ENCODE peak calls at places on chromosomes 2 and 18, in seven cellular contexts. A is Peyer's patch, W is uterus, I is GM12892, S is heart left ventricle, D is stomach, B is A549. Y is an unnamed sample.

GRCh38 chr2:147495741-147496140 is 349.1 kb upstream of the ACVR2A start:
- DNase-seq in A (no peak), W (no peak), I (no peak), S (no peak), D (no peak), B (no peak), Y (no peak)

GRCh38 chr2:86064006-86064405 is 41.7 kb downstream of the POLR1A start:
- DNase-seq in A (no peak), W (no peak), I (no peak), S (no peak), D (no peak), B (no peak), Y (no peak)

GRCh38 chr2:130380096-130380934 is 24.5 kb downstream of the PTPN18 start:
- DNase-seq in A (no peak), W (no peak), I (no peak), S (no peak), D (no peak), B (no peak), Y (no peak)

GRCh38 chr2:46365913-46366674 is 68.9 kb downstream of the EPAS1 start:
- DNase-seq in A (no peak), W (no peak), I (no peak), S (no peak), D (no peak), B (peak; percentile 27), Y (no peak)

GRCh38 chr2:168539945-168540344 is 83.9 kb downstream of the CERS6 start:
- DNase-seq in A (no peak), W (no peak), I (no peak), S (no peak), D (no peak), B (no peak), Y (no peak)

GRCh38 chr2:238344035-238344434 is 23.7 kb downstream of the TRAF3IP1 start:
- DNase-seq in A (no peak), W (no peak), I (no peak), S (no peak), D (no peak), B (no peak), Y (no peak)

GRCh38 chr2:223586261-223586660 is 15.9 kb downstream of the SCG2 start:
- DNase-seq in A (no peak), W (no peak), I (no peak), S (no peak), D (no peak), B (no peak), Y (no peak)

GRCh38 chr18:74198453-74198852 is 50.1 kb downstream of the TIMM21 start:
- DNase-seq in A (no peak), W (no peak), I (no peak), S (no peak), D (no peak), B (no peak), Y (no peak)

GRCh38 chr2:68686178-68686577 is 42.8 kb downstream of the PROKR1 start:
- DNase-seq in A (no peak), W (no peak), I (no peak), S (no peak), D (no peak), B (no peak), Y (no peak)

GRCh38 chr2:132424526-132425121 is 8.0 kb downstream of the GPR39 start:
- DNase-seq in A (no peak), W (no peak), I (no peak), S (no peak), D (no peak), B (no peak), Y (no peak)

DNA sequence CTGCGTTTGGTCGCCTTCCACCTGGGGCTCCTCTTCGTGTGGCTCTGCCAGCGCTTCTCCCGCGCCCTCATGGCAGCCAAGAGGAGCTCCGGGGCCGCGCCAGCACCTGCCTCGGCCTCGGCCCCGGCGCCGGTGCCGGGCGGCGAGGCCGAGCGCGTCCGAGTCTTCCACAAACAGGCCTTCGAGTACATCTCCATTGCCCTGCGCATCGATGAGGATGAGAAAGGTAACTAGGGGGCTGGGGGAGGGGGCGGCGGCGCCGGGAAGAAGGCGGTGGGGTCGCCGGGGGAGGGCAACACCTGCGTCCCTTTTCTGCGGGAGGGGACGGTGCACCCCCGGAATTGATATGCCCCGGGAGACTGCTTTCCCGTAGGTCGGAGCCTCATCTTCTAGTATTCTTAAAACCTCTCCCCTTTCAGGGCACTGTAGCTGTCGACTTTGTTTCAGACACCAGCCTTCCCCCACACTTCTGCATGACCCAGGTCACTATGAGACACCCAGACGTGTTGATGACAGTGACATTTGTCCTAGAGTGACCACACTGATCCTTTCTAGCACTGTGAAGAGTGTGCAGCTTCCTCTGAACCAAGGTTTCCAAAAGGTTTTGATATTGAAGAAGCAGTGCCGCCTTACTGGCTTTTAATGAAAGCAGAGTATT is 794 bp downstream of the SPAST start:
- DNase-seq in A (no peak), W (no peak), I (peak; percentile 23), S (no peak), D (no peak), B (no peak), Y (peak; percentile 27)
- TF ChIP-seq POLR2A in A (peak; percentile 51), W (no peak), I (no peak), S (no peak), D (no peak), B (no peak), Y (no peak)

DNA sequence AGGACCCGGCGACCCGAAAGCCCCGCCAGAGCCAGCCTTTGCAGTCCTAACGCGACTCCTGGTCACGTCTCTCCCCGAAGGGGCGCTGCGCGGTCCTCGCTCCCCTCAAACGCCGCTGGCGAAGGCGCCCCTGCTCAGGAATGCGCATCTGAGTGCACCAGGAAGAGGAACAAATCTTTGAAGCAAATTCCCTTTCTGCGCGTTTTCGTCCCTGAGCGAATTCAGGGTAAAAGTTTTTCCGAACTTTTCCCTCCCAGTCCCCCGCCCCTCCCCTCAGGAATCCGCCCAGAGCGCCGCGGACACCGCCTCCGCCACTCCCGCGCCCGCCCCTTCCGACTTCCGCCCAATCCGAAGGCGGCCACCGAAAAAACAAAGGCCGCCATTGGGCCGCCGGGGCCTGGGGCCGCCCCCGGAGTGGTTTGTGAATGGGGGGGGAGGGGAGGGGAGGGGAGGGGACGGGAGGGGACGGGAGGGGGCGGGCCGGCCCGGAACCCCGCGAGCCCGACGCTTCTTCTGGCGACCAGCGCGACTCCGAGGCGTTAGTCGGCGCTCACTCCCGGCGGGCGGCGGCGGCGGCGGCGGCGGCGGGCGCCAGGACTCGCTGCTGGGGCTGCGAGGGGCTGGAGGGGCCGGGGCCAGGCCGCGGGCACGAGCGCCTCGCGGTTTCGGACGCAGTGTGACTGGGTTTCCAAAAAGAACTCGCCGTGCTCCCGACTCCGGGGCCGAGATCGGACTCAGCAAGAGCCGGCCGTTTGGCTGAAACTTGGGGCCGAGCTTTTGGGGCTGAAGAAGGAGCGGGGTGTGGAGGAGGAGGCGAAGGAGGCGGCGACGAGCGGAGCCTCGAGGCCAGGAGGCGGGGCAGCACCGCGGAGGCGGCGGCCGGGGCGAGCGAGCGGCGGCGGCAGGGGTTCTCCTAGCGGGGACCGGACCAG is at the start of gene FZD7:
- DNase-seq in A (peak; percentile 96), W (peak; percentile 93), I (peak; percentile 84), S (peak; percentile 96), D (peak; percentile 91), B (peak; percentile 72), Y (peak; percentile 92)
- TF ChIP-seq POLR2A in A (peak; percentile 36), W (peak; percentile 71), I (no peak), S (peak; percentile 83), D (no peak), B (peak; percentile 55), Y (peak; percentile 97)

DNA sequence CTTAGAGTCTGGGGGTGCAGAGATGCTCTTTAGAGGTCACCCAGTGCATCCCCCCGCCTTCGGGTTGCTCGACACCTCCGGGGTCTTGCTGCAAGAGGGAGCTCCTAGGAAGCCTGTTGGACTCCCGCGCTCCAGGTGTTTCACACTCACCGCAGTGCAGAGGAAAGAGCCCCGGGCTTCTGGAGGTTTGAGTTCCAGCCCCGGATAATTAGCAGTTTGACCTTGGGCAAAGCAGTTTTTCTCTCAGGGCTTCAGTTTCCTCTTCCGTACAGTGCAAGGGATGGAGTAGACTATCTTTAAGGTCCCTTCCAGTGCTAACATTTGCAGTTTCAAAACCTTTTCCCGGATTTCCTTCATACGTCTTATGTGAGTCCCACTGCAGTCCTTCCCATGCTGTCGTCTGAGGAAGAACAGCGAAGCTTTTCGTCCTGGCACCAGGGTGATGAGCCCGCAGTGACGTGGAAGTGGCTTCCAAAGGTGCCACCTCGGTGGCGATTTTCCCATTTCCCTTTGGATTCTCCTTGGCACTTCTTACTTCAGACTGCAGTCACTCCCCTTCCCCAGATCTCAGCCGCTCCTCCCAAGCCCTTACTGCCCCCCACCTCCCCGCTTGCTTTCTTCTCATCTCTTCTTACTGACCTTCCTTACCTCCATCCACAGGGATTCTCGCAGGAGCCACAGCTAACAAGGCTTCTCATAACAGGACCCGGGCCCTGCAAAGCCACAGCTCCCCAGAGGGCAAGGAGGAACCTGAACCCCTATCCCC is 585 bp downstream of the PNKD start:
- DNase-seq in A (no peak), W (no peak), I (no peak), S (peak; percentile 39), D (no peak), B (no peak), Y (no peak)
- TF ChIP-seq POLR2A in A (no peak), W (no peak), I (no peak), S (no peak), D (no peak), B (no peak), Y (no peak)

GRCh38 chr2:677056-677949 is at the start of gene TMEM18:
- DNase-seq in A (peak; percentile 98), W (peak; percentile 97), I (peak; percentile 78), S (no peak), D (peak; percentile 98), B (peak; percentile 92), Y (peak; percentile 92)
- TF ChIP-seq POLR2A in A (peak; percentile 95), W (peak; percentile 97), I (peak; percentile 96), S (peak; percentile 86), D (no peak), B (peak; percentile 81), Y (peak; percentile 73)

DNA sequence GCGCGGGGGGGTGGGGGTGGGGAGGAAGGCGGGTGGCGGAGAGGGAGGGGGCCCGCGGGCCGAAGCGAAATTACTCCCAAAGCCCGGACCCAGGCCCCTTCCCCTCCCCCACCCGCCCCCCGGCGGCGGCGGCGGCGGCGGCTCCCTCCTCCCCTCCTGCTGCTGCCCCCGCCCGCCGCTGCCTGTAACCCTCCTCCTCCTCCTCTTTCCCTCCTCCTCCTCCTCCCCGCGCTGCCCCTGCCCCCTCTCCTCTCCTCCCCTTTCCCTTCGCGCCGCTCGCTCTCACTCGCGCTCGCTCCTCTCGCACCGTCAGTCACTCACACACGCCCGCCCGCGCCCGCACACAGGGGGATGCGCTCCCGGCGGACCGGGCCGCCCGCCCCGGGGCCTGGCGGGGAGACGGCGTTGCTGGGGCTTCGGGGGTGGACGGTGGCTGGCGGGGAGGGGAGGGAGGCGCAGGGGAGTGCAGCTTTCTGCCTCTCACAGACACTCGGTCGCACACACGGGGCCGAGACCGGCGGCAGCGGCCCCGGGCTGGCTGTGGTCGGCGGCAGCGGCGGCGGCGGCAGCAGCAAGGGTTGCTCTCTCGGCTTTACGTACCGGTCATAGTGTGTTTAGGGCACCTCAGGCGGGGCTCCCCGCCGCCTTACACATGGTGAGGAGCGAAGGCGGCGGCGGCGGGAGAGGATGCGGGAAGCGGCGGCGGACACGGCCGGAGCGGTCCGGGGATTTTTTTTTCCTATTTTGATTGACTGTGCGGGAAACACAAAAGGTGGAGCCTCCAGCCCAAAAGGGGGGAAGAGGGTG is 405 bp downstream of the SP3 start:
- DNase-seq in A (peak; percentile 92), W (peak; percentile 92), I (peak; percentile 51), S (peak; percentile 95), D (peak; percentile 85), B (no peak), Y (peak; percentile 91)
- TF ChIP-seq POLR2A in A (peak; percentile 7), W (no peak), I (peak; percentile 85), S (no peak), D (no peak), B (peak; percentile 83), Y (no peak)

GRCh38 chr18:670456-670996 is 13.1 kb downstream of the TYMS start:
- DNase-seq in A (no peak), W (no peak), I (no peak), S (no peak), D (no peak), B (no peak), Y (no peak)
- TF ChIP-seq POLR2A in A (no peak), W (no peak), I (no peak), S (no peak), D (no peak), B (no peak), Y (no peak)

GRCh38 chr2:27489498-27490397 is at the start of gene IFT172:
- DNase-seq in A (peak; percentile 100), W (peak; percentile 99), I (peak; percentile 79), S (peak; percentile 99), D (peak; percentile 100), B (peak; percentile 98), Y (peak; percentile 99)
- TF ChIP-seq POLR2A in A (peak; percentile 71), W (no peak), I (peak; percentile 57), S (peak; percentile 60), D (no peak), B (peak; percentile 38), Y (peak; percentile 76)